ENCODE peak calls at places on chromosomes 6 and 20, in seven cellular contexts. Z is AG04450, S is brain microvascular endothelial cell, G is A549, I is lower lobe of right lung, M is esophagus squamous epithelium, A is sigmoid colon. L is an unnamed sample.

GRCh38 chr6:135932651-135933050 is 81.2 kb downstream of the PDE7B start:
- DNase-seq in Z (no peak), S (no peak), A (no peak), M (no peak), G (no peak), I (no peak), L (no peak)

GRCh38 chr6:43776115-43776798 is 6.2 kb downstream of the VEGFA start:
- DNase-seq in Z (no peak), A (peak), G (no peak), S (no peak), I (peak), M (no peak), L (no peak)

GRCh38 chr6:108260809-108261569 is at the start of gene SNX3:
- DNase-seq in G (peak), Z (peak), S (peak), M (peak), A (peak), I (peak), L (peak)

GRCh38 chr20:38094373-38094775 is 60.8 kb downstream of the RPRD1B start:
- DNase-seq in S (peak), M (no peak), Z (no peak), A (peak), I (no peak), G (peak), L (peak)

GRCh38 chr20:1187605-1188171 is 2.9 kb upstream of the TMEM74B start:
- DNase-seq in G (peak), Z (no peak), I (no peak), S (no peak), A (no peak), M (no peak), L (no peak)

GRCh38 chr6:38195113-38195635 is 375.6 kb downstream of the ZFAND3 start:
- DNase-seq in M (no peak), A (no peak), Z (no peak), G (no peak), S (no peak), I (no peak), L (no peak)

GRCh38 chr6:145151624-145152023 is 583.7 kb downstream of the EPM2A start:
- DNase-seq in A (no peak), Z (no peak), I (no peak), M (no peak), S (peak), G (no peak), L (no peak)

GRCh38 chr6:163958646-163959045 is 544.1 kb downstream of the QKI start:
- DNase-seq in G (no peak), Z (no peak), I (no peak), M (no peak), S (peak), A (no peak), L (no peak)

DNA sequence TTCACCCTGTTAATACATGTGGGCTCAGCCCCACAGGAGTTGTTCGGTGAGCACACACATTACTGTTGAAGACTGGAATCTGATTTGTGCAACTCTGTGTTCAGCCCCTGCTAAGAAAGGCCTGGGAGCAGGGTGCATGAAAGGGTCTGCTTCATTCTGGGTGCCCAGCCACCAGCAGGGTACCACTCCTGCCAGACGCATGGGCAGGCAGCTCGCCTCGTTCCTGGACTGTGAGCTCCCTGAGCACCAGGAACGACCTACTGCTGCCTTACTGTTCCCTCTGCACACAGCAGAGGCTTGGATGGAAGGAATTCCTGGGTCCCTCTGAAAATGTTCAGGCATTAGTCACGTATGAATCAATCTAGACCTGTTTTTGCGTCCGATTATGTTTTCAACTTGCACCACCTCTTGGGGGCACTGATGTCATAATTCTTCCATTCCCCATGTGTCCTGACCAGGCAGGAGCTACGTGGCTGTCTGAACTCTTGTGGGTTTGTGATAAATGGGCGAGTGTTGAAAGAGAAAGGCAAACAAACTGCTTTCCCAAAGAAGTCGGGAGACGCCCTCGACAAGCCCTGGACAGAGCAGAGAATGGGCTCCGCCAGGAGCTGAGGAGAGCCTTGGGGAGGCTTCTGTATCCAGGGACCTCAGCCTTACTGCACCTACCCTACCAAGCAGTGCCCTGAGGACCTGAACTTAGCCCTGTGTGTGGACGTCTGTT is 123.9 kb downstream of the LY86 start:
- DNase-seq in M (no peak), G (peak), S (peak), I (peak), Z (peak), A (no peak), L (peak)
- TF ChIP-seq CTCF in M (no peak), G (peak), S (no peak), I (no peak), Z (no peak), A (no peak), L (no peak)

DNA sequence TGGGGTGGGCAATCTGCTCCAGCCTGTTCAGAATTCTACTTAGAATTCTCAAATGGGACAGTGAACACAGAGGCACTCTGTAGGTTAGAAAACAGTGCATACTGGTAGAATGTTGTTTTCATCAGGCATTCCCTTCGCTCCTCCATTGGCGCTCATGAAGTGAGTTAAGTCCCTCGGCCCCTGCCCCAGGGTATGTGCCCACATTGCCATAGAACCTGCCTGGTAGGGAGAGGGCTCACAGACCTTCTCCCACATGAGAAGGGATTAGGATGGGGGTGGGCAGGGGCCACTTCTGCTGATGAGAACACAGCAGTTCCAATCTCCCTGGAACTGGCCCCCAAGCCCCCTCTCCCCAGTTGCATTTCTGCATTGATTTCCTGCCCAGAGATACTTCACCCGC is 112.4 kb downstream of the LY86 start:
- DNase-seq in S (no peak), Z (no peak), G (no peak), M (no peak), A (peak), I (no peak), L (no peak)
- H3K27ac ChIP-seq in S (no peak), Z (no peak), G (no peak), M (peak), A (no peak), I (peak), L (peak)

GRCh38 chr6:151430886-151431285 is 21.0 kb downstream of the RMND1 start:
- DNase-seq in Z (no peak), S (no peak), I (no peak), G (no peak), M (no peak), A (no peak), L (no peak)
- TF ChIP-seq CTCF in Z (no peak), S (peak), I (no peak), G (no peak), M (no peak), A (no peak), L (no peak)

GRCh38 chr20:40294175-40294574 is 394.9 kb downstream of the MAFB start:
- DNase-seq in Z (no peak), I (no peak), G (no peak), A (no peak), M (no peak), S (no peak), L (no peak)

GRCh38 chr20:40291483-40291882 is 397.6 kb downstream of the MAFB start:
- DNase-seq in M (no peak), Z (no peak), G (no peak), A (no peak), I (no peak), S (no peak), L (no peak)

GRCh38 chr20:40293740-40294139 is 395.3 kb downstream of the MAFB start:
- DNase-seq in I (no peak), A (peak), G (no peak), S (no peak), Z (no peak), M (no peak), L (peak)

DNA sequence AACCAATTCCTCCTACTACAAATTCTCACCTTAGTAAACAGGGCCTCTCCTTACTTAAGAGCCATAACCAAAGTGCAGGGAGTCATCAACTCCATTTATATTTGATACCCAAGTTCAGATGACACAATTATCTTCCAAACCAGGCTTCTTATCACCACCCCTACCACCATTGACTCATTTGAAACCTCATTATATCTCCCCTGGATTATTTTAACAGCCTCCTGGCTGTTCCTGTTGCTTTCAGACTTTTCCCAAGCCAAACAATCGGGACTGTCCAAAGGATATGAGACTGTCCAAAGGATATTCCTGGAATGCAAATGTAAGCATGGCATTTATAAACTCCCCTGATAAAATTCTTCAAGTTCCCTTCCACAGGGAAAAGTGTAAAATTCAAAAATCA is 394.3 kb downstream of the MAFB start:
- DNase-seq in I (no peak), A (no peak), M (no peak), S (no peak), Z (no peak), G (no peak), L (no peak)
- H3K27ac ChIP-seq in I (no peak), A (no peak), M (peak), S (no peak), Z (no peak), G (no peak), L (peak)

L was measured in tibial nerve.